ENCODE peak calls at places on chromosomes 7 and 10, in seven cellular contexts. One of them, this sample, is unnamed.

GRCh38 chr10:91798736-91799579 is 732 bp downstream of the TNKS2 start:
- DNase-seq in naive thymus-derived CD4-positive, alpha-beta T cell: no peak
- DNase-seq in stimulated activated CD4-positive, alpha-beta T cell treated with anti-CD3 and anti-CD28 coated beads, Interleukin-2, amount 100 ng/mL, for 48 hours: peak
- DNase-seq in astrocyte of the cerebellum: peak
- DNase-seq in AG20443: peak
- DNase-seq in HTR-8/SVneo: peak
- DNase-seq in HCT116: peak
- DNase-seq in this sample: peak

GRCh38 chr10:43955002-43955596 is 306.4 kb upstream of the ZNF32 start:
- DNase-seq in naive thymus-derived CD4-positive, alpha-beta T cell: no peak
- DNase-seq in stimulated activated CD4-positive, alpha-beta T cell treated with anti-CD3 and anti-CD28 coated beads, Interleukin-2, amount 100 ng/mL, for 48 hours: no peak
- DNase-seq in astrocyte of the cerebellum: no peak
- DNase-seq in AG20443: peak
- DNase-seq in HTR-8/SVneo: no peak
- DNase-seq in HCT116: no peak
- DNase-seq in this sample: no peak

GRCh38 chr7:151661556-151661955 is 141.9 kb upstream of the RHEB start:
- DNase-seq in naive thymus-derived CD4-positive, alpha-beta T cell: no peak
- DNase-seq in stimulated activated CD4-positive, alpha-beta T cell treated with anti-CD3 and anti-CD28 coated beads, Interleukin-2, amount 100 ng/mL, for 48 hours: no peak
- DNase-seq in astrocyte of the cerebellum: no peak
- DNase-seq in AG20443: no peak
- DNase-seq in HTR-8/SVneo: no peak
- DNase-seq in HCT116: no peak
- DNase-seq in this sample: no peak

GRCh38 chr10:5601826-5602225 is 64.6 kb downstream of the ASB13 start:
- DNase-seq in naive thymus-derived CD4-positive, alpha-beta T cell: no peak
- DNase-seq in stimulated activated CD4-positive, alpha-beta T cell treated with anti-CD3 and anti-CD28 coated beads, Interleukin-2, amount 100 ng/mL, for 48 hours: no peak
- DNase-seq in astrocyte of the cerebellum: no peak
- DNase-seq in AG20443: no peak
- DNase-seq in HTR-8/SVneo: no peak
- DNase-seq in HCT116: no peak
- DNase-seq in this sample: no peak

GRCh38 chr7:20713792-20714191 is 72.9 kb downstream of the SP8 start:
- DNase-seq in naive thymus-derived CD4-positive, alpha-beta T cell: no peak
- DNase-seq in stimulated activated CD4-positive, alpha-beta T cell treated with anti-CD3 and anti-CD28 coated beads, Interleukin-2, amount 100 ng/mL, for 48 hours: no peak
- DNase-seq in astrocyte of the cerebellum: no peak
- DNase-seq in AG20443: no peak
- DNase-seq in HTR-8/SVneo: no peak
- DNase-seq in HCT116: no peak
- DNase-seq in this sample: no peak

GRCh38 chr10:42755028-42755451 is 27.6 kb upstream of the BMS1 start:
- DNase-seq in naive thymus-derived CD4-positive, alpha-beta T cell: no peak
- DNase-seq in stimulated activated CD4-positive, alpha-beta T cell treated with anti-CD3 and anti-CD28 coated beads, Interleukin-2, amount 100 ng/mL, for 48 hours: no peak
- DNase-seq in astrocyte of the cerebellum: no peak
- DNase-seq in AG20443: no peak
- DNase-seq in HTR-8/SVneo: no peak
- DNase-seq in HCT116: no peak
- DNase-seq in this sample: no peak

GRCh38 chr7:46658281-46658680 is 737.2 kb upstream of the IGFBP3 start:
- DNase-seq in naive thymus-derived CD4-positive, alpha-beta T cell: no peak
- DNase-seq in stimulated activated CD4-positive, alpha-beta T cell treated with anti-CD3 and anti-CD28 coated beads, Interleukin-2, amount 100 ng/mL, for 48 hours: no peak
- DNase-seq in astrocyte of the cerebellum: peak
- DNase-seq in AG20443: no peak
- DNase-seq in HTR-8/SVneo: no peak
- DNase-seq in HCT116: no peak
- DNase-seq in this sample: no peak

GRCh38 chr10:18860591-18861205 is 187.9 kb upstream of the MALRD1 start:
- DNase-seq in naive thymus-derived CD4-positive, alpha-beta T cell: no peak
- DNase-seq in stimulated activated CD4-positive, alpha-beta T cell treated with anti-CD3 and anti-CD28 coated beads, Interleukin-2, amount 100 ng/mL, for 48 hours: no peak
- DNase-seq in astrocyte of the cerebellum: peak
- DNase-seq in AG20443: no peak
- DNase-seq in HTR-8/SVneo: no peak
- DNase-seq in HCT116: no peak
- DNase-seq in this sample: peak

GRCh38 chr7:136640977-136641376 is 227.5 kb upstream of the CHRM2 start:
- DNase-seq in naive thymus-derived CD4-positive, alpha-beta T cell: no peak
- DNase-seq in stimulated activated CD4-positive, alpha-beta T cell treated with anti-CD3 and anti-CD28 coated beads, Interleukin-2, amount 100 ng/mL, for 48 hours: no peak
- DNase-seq in astrocyte of the cerebellum: no peak
- DNase-seq in AG20443: no peak
- DNase-seq in HTR-8/SVneo: no peak
- DNase-seq in HCT116: no peak
- DNase-seq in this sample: no peak

GRCh38 chr7:149727541-149728476 is 45.6 kb downstream of the ZNF467 start:
- DNase-seq in naive thymus-derived CD4-positive, alpha-beta T cell: no peak
- DNase-seq in stimulated activated CD4-positive, alpha-beta T cell treated with anti-CD3 and anti-CD28 coated beads, Interleukin-2, amount 100 ng/mL, for 48 hours: no peak
- DNase-seq in astrocyte of the cerebellum: no peak
- DNase-seq in AG20443: no peak
- DNase-seq in HTR-8/SVneo: no peak
- DNase-seq in HCT116: no peak
- DNase-seq in this sample: no peak

GRCh38 chr7:11343818-11344413 is 370.2 kb downstream of the PHF14 start:
- DNase-seq in naive thymus-derived CD4-positive, alpha-beta T cell: no peak
- DNase-seq in stimulated activated CD4-positive, alpha-beta T cell treated with anti-CD3 and anti-CD28 coated beads, Interleukin-2, amount 100 ng/mL, for 48 hours: no peak
- DNase-seq in astrocyte of the cerebellum: peak
- DNase-seq in AG20443: peak
- DNase-seq in HTR-8/SVneo: peak
- DNase-seq in HCT116: peak
- DNase-seq in this sample: peak

GRCh38 chr10:125209591-125210373 is 49.4 kb upstream of the CTBP2 start:
- DNase-seq in naive thymus-derived CD4-positive, alpha-beta T cell: no peak
- DNase-seq in stimulated activated CD4-positive, alpha-beta T cell treated with anti-CD3 and anti-CD28 coated beads, Interleukin-2, amount 100 ng/mL, for 48 hours: no peak
- DNase-seq in astrocyte of the cerebellum: peak
- DNase-seq in AG20443: peak
- DNase-seq in HTR-8/SVneo: no peak
- DNase-seq in HCT116: no peak
- DNase-seq in this sample: peak

GRCh38 chr10:100184426-100185219 is 1.2 kb downstream of the ERLIN1 start:
- DNase-seq in naive thymus-derived CD4-positive, alpha-beta T cell: no peak
- DNase-seq in stimulated activated CD4-positive, alpha-beta T cell treated with anti-CD3 and anti-CD28 coated beads, Interleukin-2, amount 100 ng/mL, for 48 hours: no peak
- DNase-seq in astrocyte of the cerebellum: no peak
- DNase-seq in AG20443: peak
- DNase-seq in HTR-8/SVneo: peak
- DNase-seq in HCT116: peak
- DNase-seq in this sample: peak

GRCh38 chr10:26840938-26841732 is 19.6 kb downstream of the ABI1 start:
- DNase-seq in naive thymus-derived CD4-positive, alpha-beta T cell: no peak
- DNase-seq in stimulated activated CD4-positive, alpha-beta T cell treated with anti-CD3 and anti-CD28 coated beads, Interleukin-2, amount 100 ng/mL, for 48 hours: no peak
- DNase-seq in astrocyte of the cerebellum: no peak
- DNase-seq in AG20443: no peak
- DNase-seq in HTR-8/SVneo: no peak
- DNase-seq in HCT116: no peak
- DNase-seq in this sample: no peak

This sample was measured in fibroblast of lung.